ENCODE peak calls at places on chromosomes 2 and 18, in six cellular contexts. Q is pancreas, M is esophagus squamous epithelium, W is ovary, C is heart left ventricle, S is mammary epithelial cell. N is an unnamed sample.

GRCh38 chr2:53535234-53535867 is 232.3 kb upstream of the CHAC2 start:
- DNase-seq in Q (no peak), M (no peak), W (no peak), C (no peak), S (no peak), N (no peak)

GRCh38 chr2:49261021-49261538 is 106.8 kb upstream of the FSHR start:
- DNase-seq in Q (no peak), M (no peak), W (no peak), C (no peak), S (no peak), N (no peak)

GRCh38 chr2:55224761-55225261 is 7.3 kb downstream of the CLHC1 start:
- DNase-seq in Q (peak; percentile 16), M (no peak), W (peak; percentile 41), C (peak; percentile 26), S (no peak), N (no peak)

GRCh38 chr2:143117225-143117624 is 12.0 kb upstream of the ARHGAP15 start:
- DNase-seq in Q (no peak), M (no peak), W (no peak), C (no peak), S (no peak), N (no peak)

GRCh38 chr2:20091305-20091991 is 40.0 kb upstream of the LAPTM4A start:
- DNase-seq in Q (no peak), M (no peak), W (peak; percentile 44), C (peak; percentile 61), S (peak; percentile 87), N (no peak)

GRCh38 chr18:13585379-13586153 is 140.8 kb downstream of the FAM210A start:
- DNase-seq in Q (no peak), M (no peak), W (no peak), C (no peak), S (no peak), N (no peak)

GRCh38 chr2:240556553-240557100 is 1.2 kb downstream of the ANKMY1 start:
- DNase-seq in Q (peak; percentile 26), M (no peak), W (peak; percentile 31), C (peak; percentile 26), S (peak; percentile 18), N (no peak)

GRCh38 chr18:48022021-48022420 is 91.6 kb upstream of the SMAD2 start:
- DNase-seq in Q (no peak), M (no peak), W (no peak), C (no peak), S (no peak), N (no peak)

GRCh38 chr2:25250331-25251031 is 82.1 kb upstream of the POMC start:
- DNase-seq in Q (no peak), M (no peak), W (no peak), C (no peak), S (peak; percentile 11), N (no peak)

GRCh38 chr2:237452846-237453245 is 34.2 kb upstream of the MLPH start:
- DNase-seq in Q (no peak), M (no peak), W (no peak), C (no peak), S (no peak), N (no peak)

GRCh38 chr18:63302647-63303405 is 16.7 kb downstream of the BCL2 start:
- DNase-seq in Q (no peak), M (no peak), W (no peak), C (no peak), S (no peak), N (no peak)

GRCh38 chr2:136310797-136311558 is 193.0 kb upstream of the CXCR4 start:
- DNase-seq in Q (no peak), M (no peak), W (no peak), C (no peak), S (no peak), N (no peak)

GRCh38 chr2:236862961-236863728 is 222.5 kb upstream of the COPS8 start:
- DNase-seq in Q (no peak), M (no peak), W (no peak), C (no peak), S (peak; percentile 16), N (no peak)

GRCh38 chr2:119545754-119546445 is 1.7 kb downstream of the CFAP221 start:
- DNase-seq in Q (no peak), M (no peak), W (no peak), C (no peak), S (no peak), N (no peak)

GRCh38 chr18:46294325-46294724 is 190.1 kb downstream of the HAUS1 start:
- DNase-seq in Q (no peak), M (no peak), W (no peak), C (no peak), S (no peak), N (no peak)
- H3K27ac ChIP-seq in Q (no peak overlapping the region), M (no peak overlapping the region), W (no peak overlapping the region), C (no peak overlapping the region), S (no peak overlapping the region), N (no peak overlapping the region)

DNA sequence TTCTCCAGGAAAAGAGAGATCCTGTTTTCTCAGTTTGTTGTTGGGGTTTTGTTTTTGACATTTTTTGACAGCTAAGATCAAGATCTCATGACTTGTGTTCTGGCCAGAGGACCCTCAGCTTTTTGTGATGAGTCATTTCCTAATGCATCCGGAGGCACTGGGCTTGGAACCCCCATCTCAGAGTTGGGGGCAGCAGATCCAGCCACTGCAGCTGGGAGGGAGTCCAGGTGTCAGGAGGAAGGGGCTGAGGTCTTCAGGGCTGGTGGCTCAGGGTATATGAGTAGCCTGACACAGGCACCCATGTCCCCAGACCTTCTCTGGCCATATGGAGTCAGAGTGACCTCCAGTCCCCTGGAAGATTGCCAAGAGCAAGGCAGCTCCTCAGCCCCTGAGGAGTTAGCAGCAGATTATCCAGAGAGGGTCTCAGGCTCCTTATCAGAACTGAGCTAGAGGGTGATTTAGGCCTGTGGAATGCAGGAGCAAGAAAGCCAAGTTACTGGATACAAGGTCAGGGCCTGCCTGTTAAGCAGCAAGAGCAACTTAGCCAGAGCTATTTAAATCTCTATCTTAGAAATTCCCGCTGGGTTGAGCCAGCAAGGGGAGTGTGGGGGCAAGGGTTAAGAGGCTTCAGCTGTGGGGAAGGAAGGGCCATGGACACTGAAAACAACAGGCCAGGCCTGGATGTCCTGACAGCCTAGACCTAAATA is 62.4 kb downstream of the TANC1 start:
- DNase-seq in Q (peak; percentile 29), M (no peak), W (peak; percentile 70), C (peak; percentile 75), S (no peak), N (no peak)
- H3K4me1 ChIP-seq in Q (no peaks in the 10 kb centered on the region), M (peaks cover 9% of the 10 kb centered on the region), W (peaks cover 28% of the 10 kb centered on the region), C (peaks cover 9% of the 10 kb centered on the region), S (peaks cover 15% of the 10 kb centered on the region), N (peaks cover 68% of the 10 kb centered on the region)

GRCh38 chr2:37156857-37157714 is at the start of gene EIF2AK2:
- DNase-seq in Q (peak; percentile 81), M (peak; percentile 32), W (peak; percentile 85), C (peak; percentile 86), S (peak; percentile 84), N (peak; percentile 56)
- TF ChIP-seq CTCF in Q (no peak), M (no peak), W (no peak), C (no peak), S (no peak), N (no peak)

GRCh38 chr2:197131558-197131855 is 179.1 kb downstream of the ANKRD44 start:
- DNase-seq in Q (no peak), M (no peak), W (no peak), C (no peak), S (no peak), N (no peak)
- H3K27ac ChIP-seq in Q (no peak overlapping the region), M (no peak overlapping the region), W (no peak overlapping the region), C (no peak overlapping the region), S (no peak overlapping the region), N (no peak overlapping the region)

GRCh38 chr2:46706264-46706983 is 209.2 kb downstream of the MCFD2 start:
- DNase-seq in Q (no peak), M (no peak), W (no peak), C (no peak), S (no peak), N (no peak)
- H3K4me1 ChIP-seq in Q (peaks cover 23% of the 10 kb centered on the region), M (no peaks in the 10 kb centered on the region), W (peaks cover 14% of the 10 kb centered on the region), C (no peaks in the 10 kb centered on the region), S (peaks cover 12% of the 10 kb centered on the region), N (peaks cover 14% of the 10 kb centered on the region)

DNA sequence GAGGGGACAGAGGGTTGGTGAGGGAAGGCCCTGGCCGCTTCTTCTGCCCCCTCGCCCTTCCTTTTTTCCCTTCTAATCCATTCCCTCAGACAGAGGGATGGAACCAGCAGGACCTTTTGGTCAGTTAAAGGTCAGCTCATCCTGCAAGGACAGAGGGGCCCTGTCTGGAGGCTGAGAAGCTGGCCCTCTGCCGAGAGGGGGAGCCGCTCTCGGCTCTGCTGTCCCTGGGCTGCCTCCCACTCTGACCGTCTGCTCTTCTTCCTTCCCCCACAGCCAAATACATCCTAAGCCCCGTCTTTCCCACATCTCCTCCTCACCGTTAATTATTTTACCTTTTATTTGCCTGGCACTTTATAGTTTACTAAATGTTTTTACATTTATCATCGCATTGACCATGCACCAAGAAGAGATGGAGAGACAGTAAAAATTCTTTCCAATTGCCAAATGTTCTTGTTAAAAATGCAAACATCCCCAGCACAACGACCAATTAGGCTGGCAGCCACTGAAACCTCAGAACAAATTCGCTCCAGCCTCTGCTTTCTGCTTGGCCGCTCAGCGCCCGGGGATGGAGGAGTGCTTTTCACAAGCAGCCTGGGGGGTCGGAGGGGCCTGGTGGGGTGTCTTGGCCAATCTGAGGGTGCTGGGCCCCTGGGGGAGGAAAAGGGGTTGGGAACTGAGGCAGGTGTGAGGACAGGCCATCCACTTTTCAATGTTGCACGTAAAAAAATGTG is 123.8 kb downstream of the TNS1 start:
- DNase-seq in Q (no peak), M (no peak), W (peak; percentile 76), C (no peak), S (no peak), N (no peak)
- TF ChIP-seq CTCF in Q (no peak), M (no peak), W (peak; percentile 13), C (no peak), S (no peak), N (no peak)

GRCh38 chr2:181306785-181307184 is 150.4 kb upstream of the ITGA4 start:
- DNase-seq in Q (no peak), M (no peak), W (no peak), C (no peak), S (no peak), N (no peak)
- H3K27ac ChIP-seq in Q (no peak overlapping the region), M (peak overlapping the region; percentile 37), W (no peak overlapping the region), C (no peak overlapping the region), S (no peak overlapping the region), N (no peak overlapping the region)

GRCh38 chr2:159614534-159615186 is 1.7 kb downstream of the BAZ2B start:
- DNase-seq in Q (no peak), M (no peak), W (no peak), C (no peak), S (no peak), N (no peak)
- H3K4me1 ChIP-seq in Q (peaks cover 27% of the 10 kb centered on the region), M (no peaks in the 10 kb centered on the region), W (peaks cover 1% of the 10 kb centered on the region), C (peaks cover 3% of the 10 kb centered on the region), S (peaks cover 16% of the 10 kb centered on the region), N (peaks cover 27% of the 10 kb centered on the region)

GRCh38 chr2:193584522-193584938 is 1389.8 kb upstream of the TMEFF2 start:
- DNase-seq in Q (no peak), M (no peak), W (no peak), C (no peak), S (peak; percentile 20), N (no peak)

GRCh38 chr2:193580176-193580950 is 1385.6 kb upstream of the TMEFF2 start:
- DNase-seq in Q (no peak), M (no peak), W (no peak), C (no peak), S (peak; percentile 3), N (no peak)

GRCh38 chr2:193581807-193582206 is 1387.1 kb upstream of the TMEFF2 start:
- DNase-seq in Q (no peak), M (no peak), W (no peak), C (no peak), S (no peak), N (no peak)

GRCh38 chr2:193584001-193584400 is 1389.3 kb upstream of the TMEFF2 start:
- DNase-seq in Q (no peak), M (no peak), W (no peak), C (no peak), S (peak; percentile 20), N (no peak)
- TF ChIP-seq CTCF in Q (no peak), M (no peak), W (no peak), C (no peak), S (peak; percentile 41), N (no peak)